ENCODE peak calls at places on chromosomes 13 and 19, in four cellular contexts. M is IMR-90, U is K562, Q is endothelial cell of umbilical vein. W is an unnamed sample.

GRCh38 chr13:42996584-42996983 is 4.5 kb upstream of the EPSTI1 start:
- DNase-seq in M (peak), U (no peak), Q (peak), W (no peak)

GRCh38 chr19:4695224-4695731 is 25.1 kb upstream of the MYDGF start:
- DNase-seq in M (no peak), U (no peak), Q (no peak), W (no peak)

GRCh38 chr19:45161715-45162463 is 1.1 kb upstream of the NKPD1 start:
- DNase-seq in M (peak), U (peak), Q (peak), W (no peak)

GRCh38 chr13:73293902-73294523 is 235.2 kb downstream of the KLF5 start:
- DNase-seq in M (no peak), U (no peak), Q (no peak), W (no peak)

GRCh38 chr19:33225458-33225925 is at the start of gene SLC7A10:
- DNase-seq in M (no peak), U (no peak), Q (no peak), W (no peak)

GRCh38 chr13:43074824-43075510 is 51.6 kb downstream of the DNAJC15 start:
- DNase-seq in M (no peak), U (no peak), Q (no peak), W (no peak)

GRCh38 chr13:47990920-47991466 is 10.1 kb downstream of the SUCLA2 start:
- DNase-seq in M (no peak), U (no peak), Q (no peak), W (no peak)

GRCh38 chr19:18364826-18365528 is 21.0 kb upstream of the GDF15 start:
- DNase-seq in M (peak), U (peak), Q (peak), W (no peak)

GRCh38 chr13:21894703-21895699 is 224.1 kb downstream of the FGF9 start:
- DNase-seq in M (no peak), U (no peak), Q (no peak), W (no peak)

GRCh38 chr13:27038323-27038722 is 133.3 kb downstream of the USP12 start:
- DNase-seq in M (peak), U (no peak), Q (peak), W (no peak)

GRCh38 chr13:107006646-107007045 is 438.7 kb upstream of the ARGLU1 start:
- DNase-seq in M (peak), U (no peak), Q (no peak), W (no peak)

GRCh38 chr19:2631213-2631821 is 71.2 kb downstream of the GNG7 start:
- DNase-seq in M (peak), U (peak), Q (peak), W (no peak)

GRCh38 chr19:7862413-7862951 is 11.7 kb downstream of the PRR36 start:
- DNase-seq in M (peak), U (peak), Q (peak), W (no peak)

GRCh38 chr13:51731759-51732158 is 72.2 kb downstream of the DHRS12 start:
- DNase-seq in M (peak), U (no peak), Q (no peak), W (no peak)

GRCh38 chr19:2532252-2533071 is 56.5 kb downstream of the GADD45B start:
- DNase-seq in M (peak), U (no peak), Q (peak), W (no peak)

GRCh38 chr19:46608581-46609345 is 7.6 kb downstream of the CALM3 start:
- DNase-seq in M (no peak), U (no peak), Q (no peak), W (no peak)

GRCh38 chr19:42281175-42282035 is 12.4 kb downstream of the CIC start:
- DNase-seq in M (peak), U (peak), Q (peak), W (no peak)

GRCh38 chr19:6801397-6802086 is 29.0 kb downstream of the VAV1 start:
- DNase-seq in M (no peak), U (peak), Q (peak), W (peak)
- TF ChIP-seq FOS in M (no peak), U (no peak), Q (no peak), W (no peak)

DNA sequence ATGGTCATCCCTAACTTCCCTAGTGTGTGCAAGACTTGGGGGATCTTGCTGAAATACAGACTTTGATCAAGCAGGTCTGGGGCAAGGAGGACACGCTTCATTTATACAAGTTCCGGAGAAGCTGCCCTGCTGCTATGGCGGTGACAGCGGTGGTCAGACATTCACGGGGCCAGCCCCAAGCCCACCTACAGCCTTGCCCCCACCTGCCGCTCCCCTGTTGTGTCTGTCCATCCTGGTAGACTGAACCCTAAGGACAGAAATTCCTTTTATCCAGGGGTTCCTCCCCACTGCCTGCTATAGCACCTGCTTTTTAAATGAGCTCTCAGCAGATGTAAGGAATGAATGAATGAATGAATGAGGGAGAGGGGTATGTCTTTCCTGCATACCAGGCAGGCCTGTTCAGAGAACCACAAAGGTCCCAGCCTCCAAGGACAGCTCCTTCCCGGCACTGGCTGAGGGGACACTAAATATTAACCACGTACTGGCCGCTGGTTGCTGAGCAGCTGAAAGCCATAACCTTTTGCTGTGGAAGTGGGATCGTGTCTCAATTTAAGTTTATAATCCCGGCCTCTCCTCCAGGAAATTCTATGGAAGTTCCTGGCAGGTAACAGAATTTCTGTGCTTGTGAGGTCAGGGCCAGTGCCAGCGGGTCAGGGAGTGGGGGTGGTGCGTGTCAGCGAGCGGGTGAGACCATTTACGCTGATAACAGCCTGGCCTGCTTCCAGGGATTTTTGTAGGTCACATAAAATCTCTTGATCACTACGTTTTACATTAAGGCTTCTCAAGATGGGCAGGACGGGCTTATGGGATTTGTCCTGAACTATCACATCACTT is 27.1 kb downstream of the TSSK6 start:
- DNase-seq in M (no peak), U (peak), Q (peak), W (no peak)
- TF ChIP-seq FOS in M (no peak), U (no peak), Q (no peak), W (no peak)

GRCh38 chr19:48780684-48781391 is 25.5 kb downstream of the FGF21 start:
- DNase-seq in M (peak), U (peak), Q (peak), W (peak)
- TF ChIP-seq FOS in M (peak), U (peak), Q (peak), W (no peak)

DNA sequence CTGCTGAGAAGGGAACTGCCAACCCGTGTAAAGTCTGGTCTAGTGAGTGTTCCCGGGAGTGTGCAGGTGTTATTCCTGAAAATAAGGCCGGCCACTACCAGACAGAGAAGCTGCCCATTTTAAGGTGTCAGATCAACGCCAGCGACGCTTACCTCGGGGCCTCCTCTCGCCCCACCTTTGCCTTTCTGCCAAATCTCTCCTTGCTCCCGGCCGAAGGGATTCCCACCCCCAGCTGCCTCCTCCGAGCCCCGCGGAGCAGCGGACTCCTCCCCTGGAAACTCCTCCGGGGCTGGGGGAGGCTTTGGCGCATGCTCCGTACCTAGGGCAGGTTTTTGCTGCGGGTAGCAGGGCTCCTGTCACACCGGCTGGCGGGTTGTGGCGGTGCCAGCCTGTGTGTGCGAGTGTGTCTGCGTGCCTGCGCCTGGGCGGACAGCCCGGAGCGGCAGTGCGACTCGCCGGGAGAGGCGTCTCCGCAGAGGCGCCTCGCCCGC is at the start of gene HS6ST3:
- DNase-seq in M (no peak), U (no peak), Q (peak), W (no peak)
- TF ChIP-seq FOS in M (no peak), U (no peak), Q (no peak), W (no peak)

W was measured in GM12878.